ENCODE peak calls at places on chromosomes 7 and 10, in nine cellular contexts. Z, T, F, Y, X, I, V, A and R are unnamed samples.

GRCh38 chr10:15141136-15142067 is 27.1 kb downstream of the NMT2 start:
- DNase-seq in T (no peak), F (no peak), I (no peak), X (no peak), A (peak), V (no peak), Z (no peak), Y (no peak), R (peak)

GRCh38 chr7:46291601-46292150 is 370.6 kb upstream of the IGFBP3 start:
- DNase-seq in A (no peak), Y (no peak), I (no peak), T (no peak), X (peak), Z (no peak), V (no peak), F (no peak), R (no peak)

GRCh38 chr10:18866852-18867251 is 181.7 kb upstream of the MALRD1 start:
- DNase-seq in A (no peak), Z (no peak), Y (no peak), T (no peak), F (no peak), I (no peak), V (no peak), X (no peak), R (no peak)

GRCh38 chr10:6140141-6140841 is 51.5 kb downstream of the RBM17 start:
- DNase-seq in Z (no peak), F (no peak), A (no peak), I (peak), X (no peak), V (no peak), Y (no peak), T (no peak), R (no peak)

GRCh38 chr10:26485150-26485941 is 47.2 kb downstream of the APBB1IP start:
- DNase-seq in Y (no peak), V (no peak), A (no peak), T (no peak), Z (no peak), X (peak), I (no peak), F (no peak), R (no peak)

GRCh38 chr10:36173364-36173763 is 531.3 kb upstream of the FZD8 start:
- DNase-seq in T (no peak), Z (no peak), F (no peak), A (no peak), I (no peak), V (no peak), Y (no peak), X (no peak), R (no peak)

GRCh38 chr7:42189535-42189934 is 47.5 kb downstream of the GLI3 start:
- DNase-seq in F (no peak), I (no peak), T (no peak), A (no peak), X (no peak), Z (no peak), V (no peak), Y (no peak), R (no peak)

GRCh38 chr7:111933614-111934013 is 272.6 kb downstream of the DOCK4 start:
- DNase-seq in I (no peak), A (no peak), Y (no peak), F (no peak), V (no peak), T (no peak), Z (no peak), X (peak), R (no peak)

GRCh38 chr10:8054498-8055407 is at the start of gene GATA3:
- DNase-seq in Z (no peak), I (peak), X (no peak), V (no peak), A (no peak), Y (no peak), F (peak), T (no peak), R (no peak)

GRCh38 chr7:135321556-135321955 is 87.9 kb downstream of the STRA8 start:
- DNase-seq in V (no peak), Z (no peak), T (no peak), I (no peak), Y (no peak), A (peak), F (no peak), X (peak), R (no peak)

GRCh38 chr10:30596037-30596436 is 33.5 kb downstream of the LYZL2 start:
- DNase-seq in Z (no peak), Y (no peak), F (no peak), T (no peak), I (no peak), X (no peak), V (peak), A (no peak), R (no peak)

GRCh38 chr7:118902600-118902999 is 678.1 kb downstream of the ANKRD7 start:
- DNase-seq in A (no peak), V (no peak), I (no peak), X (no peak), T (no peak), Y (no peak), Z (no peak), F (no peak), R (no peak)

GRCh38 chr10:110206988-110207804 is at the start of gene MXI1:
- DNase-seq in I (peak), F (peak), T (peak), A (peak), V (peak), X (peak), Y (no peak), Z (no peak), R (peak)

GRCh38 chr10:52007091-52007490 is 307.0 kb upstream of the DKK1 start:
- DNase-seq in T (no peak), Z (no peak), Y (no peak), A (no peak), F (no peak), I (no peak), V (no peak), X (no peak), R (no peak)

GRCh38 chr7:44580945-44581344 is 1.1 kb downstream of the TMED4 start:
- DNase-seq in V (no peak), A (no peak), X (no peak), Z (no peak), Y (no peak), I (no peak), T (no peak), F (no peak), R (no peak)

GRCh38 chr10:11325817-11326216 is 285.6 kb downstream of the USP6NL start:
- DNase-seq in A (no peak), I (no peak), Z (no peak), Y (no peak), T (no peak), V (no peak), X (peak), F (no peak), R (no peak)

GRCh38 chr10:16441106-16441850 is 4.5 kb downstream of the PTER start:
- DNase-seq in T (no peak), F (no peak), A (no peak), V (no peak), Z (no peak), X (no peak), Y (no peak), I (no peak), R (no peak)

GRCh38 chr10:97542169-97543024 is 30.2 kb upstream of the ANKRD2 start:
- DNase-seq in Y (no peak), A (no peak), F (no peak), X (peak), Z (no peak), I (peak), V (no peak), T (peak), R (no peak)

GRCh38 chr10:104329754-104330153 is 8.5 kb downstream of the ITPRIP start:
- DNase-seq in X (peak), Y (no peak), T (no peak), F (no peak), A (no peak), Z (no peak), I (no peak), V (no peak), R (no peak)

GRCh38 chr7:129434846-129435318 is 650 bp downstream of the STRIP2 start:
- DNase-seq in V (peak), Y (no peak), X (no peak), A (peak), I (peak), F (peak), T (peak), Z (no peak), R (no peak)